ENCODE peak calls at places on chromosomes 3 and 15, in nine cellular contexts. M, D, I, N, A, S, W, O and V are unnamed samples.

GRCh38 chr15:79540551-79540950 is 108.4 kb downstream of the MINAR1 start:
- DNase-seq in A (no peak), N (no peak), S (no peak), M (no peak), O (no peak), D (no peak), W (no peak), I (no peak), V (no peak)

GRCh38 chr15:37679627-37680026 is 254.8 kb upstream of the TMCO5A start:
- DNase-seq in I (no peak), N (no peak), W (no peak), S (no peak), D (no peak), M (no peak), A (no peak), O (no peak), V (no peak)

GRCh38 chr3:141055536-141056445 is 4.6 kb downstream of the SPSB4 start:
- DNase-seq in D (no peak), O (no peak), W (no peak), A (no peak), M (no peak), N (no peak), I (no peak), S (no peak), V (no peak)

GRCh38 chr15:66698971-66699370 is 3.1 kb upstream of the SMAD6 start:
- DNase-seq in N (no peak), S (no peak), O (no peak), M (no peak), A (no peak), I (no peak), W (peak; percentile 18), D (no peak), V (no peak)

GRCh38 chr3:339346-339745 is 142.8 kb downstream of the CHL1 start:
- DNase-seq in N (no peak), W (peak; percentile 64), A (no peak), D (no peak), S (no peak), M (no peak), I (no peak), O (no peak), V (no peak)

GRCh38 chr3:51429138-51429537 is 38.1 kb downstream of the RBM15B start:
- DNase-seq in D (no peak), I (no peak), N (no peak), M (no peak), W (no peak), S (no peak), A (no peak), O (no peak), V (no peak)

GRCh38 chr3:155640098-155640497 is 104.8 kb downstream of the PLCH1 start:
- DNase-seq in S (no peak), O (peak; percentile 15), N (no peak), M (no peak), W (no peak), I (no peak), A (no peak), D (no peak), V (no peak)

GRCh38 chr15:68700395-68701123 is 120.1 kb downstream of the ANP32A start:
- DNase-seq in I (peak; percentile 76), D (no peak), A (no peak), W (peak; percentile 58), S (peak; percentile 59), N (peak; percentile 83), O (peak; percentile 78), M (peak; percentile 81), V (no peak)

GRCh38 chr3:39388741-39389248 is 5.6 kb downstream of the SLC25A38 start:
- DNase-seq in W (no peak), D (no peak), O (no peak), A (no peak), N (no peak), S (no peak), M (no peak), I (no peak), V (no peak)

GRCh38 chr15:96345560-96346389 is 15.3 kb downstream of the NR2F2 start:
- DNase-seq in D (peak; percentile 68), A (no peak), N (peak; percentile 86), I (peak; percentile 86), W (peak; percentile 92), S (peak; percentile 83), O (peak; percentile 94), M (peak; percentile 78), V (no peak)

GRCh38 chr3:179615458-179616173 is 11.0 kb downstream of the NDUFB5 start:
- DNase-seq in D (no peak), S (peak; percentile 10), I (no peak), O (no peak), A (no peak), W (no peak), N (peak; percentile 76), M (no peak), V (no peak)

GRCh38 chr3:173396191-173397041 is 1.1 kb upstream of the NLGN1 start:
- DNase-seq in O (no peak), W (peak; percentile 44), M (peak; percentile 16), A (no peak), N (peak; percentile 50), S (no peak), I (peak; percentile 48), D (no peak), V (no peak)

GRCh38 chr3:43347774-43348173 is 61.4 kb downstream of the SNRK start:
- DNase-seq in W (no peak), O (no peak), M (no peak), D (no peak), I (no peak), A (no peak), S (no peak), N (no peak), V (no peak)

GRCh38 chr3:43346990-43347749 is 60.8 kb downstream of the SNRK start:
- DNase-seq in S (peak; percentile 21), A (no peak), I (no peak), O (no peak), W (no peak), N (no peak), D (no peak), M (no peak), V (no peak)

GRCh38 chr3:43345877-43346276 is 59.5 kb downstream of the SNRK start:
- DNase-seq in D (no peak), W (no peak), O (no peak), N (no peak), M (no peak), S (peak; percentile 69), I (no peak), A (no peak), V (no peak)

GRCh38 chr3:43349759-43350158 is 63.4 kb downstream of the SNRK start:
- DNase-seq in N (no peak), A (no peak), M (no peak), O (no peak), W (no peak), D (no peak), S (peak; percentile 54), I (no peak), V (no peak)

GRCh38 chr3:43348852-43349574 is 62.7 kb downstream of the SNRK start:
- DNase-seq in A (no peak), D (no peak), S (no peak), N (no peak), O (no peak), M (no peak), W (no peak), I (no peak), V (no peak)
- H3K36me3 ChIP-seq in A (peaks cover 14% of the 10 kb centered on the region), D (peaks cover 28% of the 10 kb centered on the region), S (peaks cover 30% of the 10 kb centered on the region), N (peaks cover 58% of the 10 kb centered on the region), O (peaks cover 38% of the 10 kb centered on the region), M (no peaks in the 10 kb centered on the region), W (no peaks in the 10 kb centered on the region), I (no peaks in the 10 kb centered on the region), V (peaks cover 2% of the 10 kb centered on the region)

GRCh38 chr3:185605566-185605965 is 19.5 kb downstream of the SENP2 start:
- DNase-seq in S (no peak), N (peak; percentile 20), D (no peak), I (no peak), M (no peak), A (no peak), W (no peak), O (no peak), V (no peak)
- H3K36me3 ChIP-seq in S (peaks cover 28% of the 10 kb centered on the region), N (peaks cover 7% of the 10 kb centered on the region), D (peaks cover 20% of the 10 kb centered on the region), I (no peaks in the 10 kb centered on the region), M (peaks cover 3% of the 10 kb centered on the region), A (peaks cover 6% of the 10 kb centered on the region), W (peaks cover 5% of the 10 kb centered on the region), O (peaks cover 65% of the 10 kb centered on the region), V (no peaks in the 10 kb centered on the region)

DNA sequence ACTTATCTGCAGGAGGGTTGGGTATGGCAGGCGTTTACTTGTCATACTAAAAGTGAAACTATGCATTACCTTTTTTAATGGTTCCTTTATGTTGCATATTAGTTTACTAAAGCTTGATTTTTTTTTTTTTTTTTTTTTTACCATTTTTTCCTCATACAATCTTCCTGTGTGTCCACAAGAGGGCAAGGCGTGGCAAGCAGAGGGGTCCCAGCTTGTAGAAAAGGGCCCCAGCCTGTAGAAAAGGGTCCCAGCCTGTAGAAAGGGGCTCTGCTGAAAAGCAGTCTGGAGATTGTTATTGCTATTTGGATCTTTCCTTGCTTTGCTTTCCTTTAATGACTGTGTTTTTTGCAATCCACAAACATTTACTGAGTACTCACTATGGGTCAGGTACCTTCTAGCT is 21.9 kb downstream of the MKRN2 start:
- DNase-seq in M (no peak), D (no peak), W (no peak), O (no peak), I (no peak), A (no peak), S (no peak), N (no peak), V (no peak)
- H3K36me3 ChIP-seq in M (no peaks in the 10 kb centered on the region), D (peaks cover 62% of the 10 kb centered on the region), W (no peaks in the 10 kb centered on the region), O (peaks cover 69% of the 10 kb centered on the region), I (no peaks in the 10 kb centered on the region), A (peaks cover 34% of the 10 kb centered on the region), S (peaks cover 53% of the 10 kb centered on the region), N (peaks cover 28% of the 10 kb centered on the region), V (peaks cover 2% of the 10 kb centered on the region)

DNA sequence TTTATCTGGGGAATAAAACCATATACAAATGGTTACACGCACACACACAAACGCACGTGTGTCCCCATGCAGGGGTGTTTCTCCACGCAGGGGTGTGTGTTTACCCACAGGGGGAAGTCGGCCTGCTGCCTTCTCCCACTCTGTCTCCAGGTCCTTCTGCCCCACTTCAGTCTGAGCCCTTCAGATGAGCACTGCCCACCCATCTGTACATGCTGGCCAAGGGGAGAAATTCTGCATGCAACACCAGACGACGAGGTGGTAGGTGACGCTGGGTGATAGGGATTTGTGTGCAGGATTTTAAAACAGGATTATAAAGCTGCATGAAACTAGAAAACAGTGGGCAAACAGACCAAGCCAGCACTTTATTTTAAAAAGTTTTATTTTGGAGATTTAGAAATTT is 122.5 kb downstream of the TJP1 start:
- DNase-seq in O (no peak), I (no peak), W (no peak), N (no peak), S (no peak), A (no peak), M (no peak), D (no peak), V (no peak)
- H3K36me3 ChIP-seq in O (peaks cover 27% of the 10 kb centered on the region), I (no peaks in the 10 kb centered on the region), W (peaks cover 4% of the 10 kb centered on the region), N (peaks cover 9% of the 10 kb centered on the region), S (peaks cover 20% of the 10 kb centered on the region), A (peaks cover 10% of the 10 kb centered on the region), M (peaks cover 9% of the 10 kb centered on the region), D (peaks cover 13% of the 10 kb centered on the region), V (peaks cover 3% of the 10 kb centered on the region)

GRCh38 chr3:69048990-69049389 is 3.1 kb downstream of the TMF1 start:
- DNase-seq in D (no peak), M (no peak), A (no peak), N (no peak), I (no peak), O (no peak), S (no peak), W (no peak), V (no peak)

DNA sequence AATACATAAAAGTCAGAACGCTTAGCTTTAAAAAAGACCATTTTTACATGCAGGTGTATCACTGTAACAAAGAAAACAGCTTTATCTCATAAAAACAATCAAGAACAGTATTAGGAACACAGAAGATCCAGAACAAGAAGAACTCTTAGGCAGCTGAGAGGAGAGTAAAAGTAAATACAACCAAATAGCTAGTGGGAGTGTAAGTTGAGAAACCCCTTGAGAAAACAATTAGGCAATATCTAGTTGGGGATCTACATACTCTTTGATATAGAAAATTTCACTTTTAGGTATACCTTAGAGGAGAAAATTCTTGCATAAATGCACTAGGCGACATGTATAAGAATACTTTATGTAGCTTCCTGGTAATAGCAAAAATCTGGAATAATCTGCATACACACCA is 7.5 kb downstream of the TMF1 start:
- DNase-seq in D (no peak), M (no peak), W (no peak), S (no peak), N (no peak), I (no peak), A (no peak), O (no peak), V (no peak)
- H3K36me3 ChIP-seq in D (peaks cover 14% of the 10 kb centered on the region), M (peaks cover 2% of the 10 kb centered on the region), W (peaks cover 30% of the 10 kb centered on the region), S (peaks cover 32% of the 10 kb centered on the region), N (peaks cover 20% of the 10 kb centered on the region), I (no peaks in the 10 kb centered on the region), A (peaks cover 12% of the 10 kb centered on the region), O (peaks cover 75% of the 10 kb centered on the region), V (peaks cover 1% of the 10 kb centered on the region)